ENCODE peak calls at places on chromosomes 5 and 9, in ten cellular contexts. Z is BJ, H is heart right ventricle, P is mammary epithelial cell, B is B cell, T is H9, L is fibroblast of mammary gland, O is heart left ventricle, V is left lung, Q is type B pancreatic cell. E is an unnamed sample.

GRCh38 chr5:113663879-113664278 is 150.4 kb downstream of the YTHDC2 start:
- DNase-seq in B (no peak), Q (no peak), T (peak), Z (no peak), L (peak), V (no peak), O (peak), P (peak), H (peak), E (peak)

GRCh38 chr5:2697041-2697440 is 54.4 kb downstream of the IRX2 start:
- DNase-seq in Q (no peak), O (no peak), T (no peak), L (no peak), H (no peak), Z (no peak), P (no peak), B (no peak), V (no peak), E (no peak)

GRCh38 chr9:3525088-3525835 is 539 bp downstream of the RFX3 start:
- DNase-seq in Q (peak), P (peak), O (peak), Z (no peak), T (no peak), B (no peak), L (no peak), H (no peak), V (no peak), E (no peak)

GRCh38 chr9:126398403-126399058 is 71.9 kb downstream of the MVB12B start:
- DNase-seq in Z (no peak), V (peak), H (peak), T (peak), Q (peak), B (peak), O (peak), P (peak), L (peak), E (peak)

GRCh38 chr9:71721786-71722295 is 46.5 kb downstream of the CEMIP2 start:
- DNase-seq in B (no peak), T (no peak), V (no peak), O (no peak), Q (no peak), H (no peak), L (peak), P (no peak), Z (no peak), E (no peak)

GRCh38 chr5:158297002-158297527 is 438.1 kb upstream of the CLINT1 start:
- DNase-seq in H (no peak), Q (no peak), B (no peak), O (no peak), L (no peak), T (no peak), V (no peak), P (no peak), Z (no peak), E (no peak)

GRCh38 chr5:177066227-177066626 is 20.5 kb upstream of the FGFR4 start:
- DNase-seq in H (no peak), L (no peak), O (no peak), V (no peak), Q (no peak), Z (no peak), T (no peak), B (no peak), P (peak), E (no peak)

GRCh38 chr9:17614929-17615328 is 36.1 kb downstream of the SH3GL2 start:
- DNase-seq in Q (no peak), T (no peak), O (no peak), Z (no peak), V (no peak), L (peak), H (no peak), P (no peak), B (no peak), E (no peak)

GRCh38 chr5:88821161-88821560 is 61.8 kb downstream of the MEF2C start:
- DNase-seq in P (no peak), Q (no peak), B (no peak), T (no peak), O (no peak), H (no peak), Z (no peak), L (no peak), V (no peak), E (no peak)

GRCh38 chr5:168598639-168599038 is 19.5 kb upstream of the PANK3 start:
- DNase-seq in V (no peak), H (no peak), B (no peak), Z (no peak), Q (no peak), P (no peak), O (no peak), L (no peak), T (no peak), E (no peak)

GRCh38 chr9:91427873-91428272 is 4.2 kb upstream of the NFIL3 start:
- DNase-seq in V (no peak), Q (no peak), P (peak), O (no peak), H (no peak), B (no peak), T (no peak), L (peak), Z (no peak), E (no peak)

GRCh38 chr5:178388381-178389030 is 155.9 kb upstream of the PHYKPL start:
- DNase-seq in Q (peak), Z (no peak), P (no peak), O (peak), B (no peak), V (peak), T (peak), H (peak), L (peak), E (no peak)

GRCh38 chr5:73977146-73977545 is 351.1 kb downstream of the ARHGEF28 start:
- DNase-seq in Z (no peak), Q (no peak), B (no peak), O (no peak), T (no peak), P (no peak), H (no peak), V (no peak), L (no peak), E (no peak)

GRCh38 chr5:38601843-38602424 is 45.5 kb upstream of the LIFR start:
- DNase-seq in Z (no peak), H (no peak), O (no peak), L (peak), T (no peak), B (no peak), Q (no peak), P (peak), V (no peak), E (no peak)

GRCh38 chr5:89303033-89303480 is 420.1 kb upstream of the MEF2C start:
- DNase-seq in H (no peak), P (no peak), V (no peak), Z (no peak), T (no peak), O (no peak), Q (no peak), B (peak), L (no peak), E (no peak)

GRCh38 chr5:141872496-141873356 is 5.5 kb downstream of the PCDH1 start:
- DNase-seq in B (no peak), Q (no peak), O (no peak), V (no peak), L (no peak), Z (no peak), T (peak), H (no peak), P (no peak), E (no peak)

GRCh38 chr9:83334320-83334719 is 203.9 kb downstream of the FRMD3 start:
- DNase-seq in L (peak), Q (peak), T (peak), B (peak), O (peak), Z (peak), H (peak), P (peak), V (peak), E (no peak)

GRCh38 chr9:111405701-111406100 is 75.7 kb upstream of the OR2K2 start:
- DNase-seq in P (no peak), T (no peak), L (no peak), Z (no peak), V (no peak), H (no peak), B (no peak), O (no peak), Q (no peak), E (no peak)

GRCh38 chr9:6502399-6502798 is 89.4 kb downstream of the UHRF2 start:
- DNase-seq in Q (no peak), T (no peak), V (no peak), L (peak), O (no peak), P (peak), H (no peak), B (no peak), Z (no peak), E (no peak)

GRCh38 chr5:73615085-73615484 is 10.9 kb upstream of the ARHGEF28 start:
- DNase-seq in Z (no peak), P (peak), Q (no peak), V (no peak), H (no peak), B (no peak), T (no peak), O (no peak), L (no peak), E (no peak)

GRCh38 chr9:17578577-17578910 is 322 bp upstream of the SH3GL2 start:
- DNase-seq in B (no peak), P (no peak), Z (no peak), L (no peak), O (no peak), T (no peak), Q (no peak), V (no peak), H (no peak), E (no peak)

GRCh38 chr9:89178162-89179120 is at the start of gene SHC3:
- DNase-seq in P (no peak), Q (no peak), L (peak), H (no peak), V (no peak), Z (no peak), T (peak), O (no peak), B (no peak), E (no peak)

GRCh38 chr5:16508730-16509531 is 43.3 kb upstream of the ZNF622 start:
- DNase-seq in L (peak), T (peak), Z (no peak), H (peak), Q (no peak), V (peak), O (peak), B (no peak), P (peak), E (no peak)

GRCh38 chr9:73684601-73685000 is 532.9 kb downstream of the ANXA1 start:
- DNase-seq in Z (no peak), Q (no peak), P (peak), H (no peak), T (no peak), B (no peak), V (no peak), O (no peak), L (peak), E (no peak)

GRCh38 chr9:134983094-134983493 is 65.4 kb upstream of the FCN1 start:
- DNase-seq in Z (no peak), Q (peak), P (no peak), H (no peak), V (peak), T (peak), O (peak), B (no peak), L (peak), E (peak)

GRCh38 chr9:136665704-136666363 is 3.1 kb downstream of the EGFL7 start:
- DNase-seq in T (no peak), V (no peak), Z (no peak), O (no peak), H (no peak), P (no peak), Q (no peak), B (no peak), L (no peak), E (peak)
- TF ChIP-seq CTCF in T (no peak), V (no peak), Z (no peak), O (no peak), H (no peak), P (no peak), Q (no peak), B (no peak), L (no peak), E (peak)

GRCh38 chr5:171149333-171149732 is 159.7 kb upstream of the TLX3 start:
- DNase-seq in T (no peak), Z (no peak), B (no peak), P (no peak), O (no peak), H (no peak), L (no peak), V (no peak), Q (no peak), E (no peak)

GRCh38 chr5:171155621-171156020 is 153.4 kb upstream of the TLX3 start:
- DNase-seq in L (peak), B (no peak), V (no peak), Z (peak), H (no peak), T (no peak), P (peak), O (no peak), Q (no peak), E (no peak)

GRCh38 chr5:171149772-171150171 is 159.3 kb upstream of the TLX3 start:
- DNase-seq in P (no peak), O (no peak), Q (no peak), B (no peak), L (no peak), Z (no peak), V (no peak), H (no peak), T (no peak), E (no peak)

GRCh38 chr5:171157233-171157632 is 151.8 kb upstream of the TLX3 start:
- DNase-seq in T (no peak), B (no peak), H (no peak), Q (no peak), V (no peak), O (no peak), P (no peak), Z (no peak), L (no peak), E (no peak)

GRCh38 chr5:171152382-171152781 is 156.7 kb upstream of the TLX3 start:
- DNase-seq in H (no peak), V (no peak), L (peak), Q (no peak), Z (no peak), O (no peak), P (peak), T (no peak), B (no peak), E (no peak)
- TF ChIP-seq CTCF in H (no peak), V (no peak), L (peak), Q (no peak), Z (peak), O (no peak), P (peak), T (peak), B (no peak), E (peak)

DNA sequence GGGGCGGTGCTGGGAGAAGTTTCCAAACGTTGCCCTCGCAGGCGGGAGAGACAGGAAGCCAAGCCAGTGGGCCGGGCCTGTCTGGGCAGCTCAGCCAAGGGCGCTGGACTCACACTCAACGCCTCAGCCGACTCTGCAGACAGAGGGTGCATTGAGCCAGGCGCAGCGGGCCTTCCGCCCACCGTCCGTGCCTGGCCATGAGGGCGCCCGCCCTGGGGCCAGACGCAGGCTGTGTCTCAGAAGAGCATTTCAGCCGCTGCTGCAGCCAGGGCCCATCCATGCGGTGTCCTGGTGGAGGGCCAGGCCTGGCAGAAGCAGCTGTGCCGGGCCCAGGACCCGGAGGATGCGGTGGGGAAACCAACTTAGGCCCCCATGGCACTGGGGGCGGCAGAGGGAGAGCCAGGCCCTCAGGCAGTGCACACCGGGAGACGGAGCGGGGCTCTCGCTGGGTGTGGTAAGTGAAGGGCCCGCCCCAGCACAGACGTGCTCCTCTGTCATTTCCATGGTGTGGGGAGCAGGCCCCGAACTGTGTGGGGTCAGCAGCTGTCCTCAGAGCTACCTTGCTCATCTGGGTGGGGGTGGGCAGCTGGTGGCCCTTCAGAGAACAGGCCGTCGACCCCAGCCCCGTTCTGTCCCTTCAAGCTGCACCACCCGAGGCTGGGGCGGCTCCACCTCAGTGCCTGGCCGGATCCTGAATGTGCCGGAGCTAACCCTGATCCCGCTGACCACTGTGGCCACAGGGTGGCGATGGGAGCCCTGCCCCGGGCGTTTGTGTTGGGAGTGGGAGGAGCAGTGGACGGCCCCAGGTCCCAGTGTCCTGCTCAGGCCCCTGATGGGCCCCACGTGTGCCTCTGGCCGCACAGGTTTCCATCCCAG is 18.0 kb downstream of the DNLZ start:
- DNase-seq in Z (no peak), L (peak), Q (no peak), H (peak), P (peak), V (peak), T (peak), B (no peak), O (peak), E (no peak)
- TF ChIP-seq CTCF in Z (peak), L (peak), Q (peak), H (peak), P (peak), V (peak), T (peak), B (no peak), O (peak), E (no peak)

DNA sequence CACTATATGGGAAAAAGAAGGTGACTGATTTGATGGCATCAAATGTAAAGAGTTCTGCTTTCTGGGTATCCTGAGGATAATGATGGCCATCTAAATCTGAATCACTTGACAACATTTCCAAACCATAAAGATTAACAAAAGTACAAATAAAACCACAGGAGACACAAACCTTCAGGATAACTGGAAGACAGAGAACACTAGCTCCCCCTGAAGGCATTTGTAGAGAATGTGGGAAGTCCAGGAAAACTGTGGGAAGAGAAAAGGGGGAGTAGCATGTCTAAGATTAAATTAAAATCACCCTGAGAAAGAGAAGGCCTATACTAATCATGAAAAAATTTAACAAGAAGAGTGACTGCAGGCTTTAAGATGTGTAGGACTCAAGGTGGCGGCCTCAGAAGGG is 116.2 kb downstream of the PRELID2 start:
- DNase-seq in H (no peak), P (peak), Q (no peak), L (peak), T (no peak), O (no peak), V (no peak), B (no peak), Z (peak), E (no peak)
- TF ChIP-seq CTCF in H (no peak), P (peak), Q (peak), L (peak), T (peak), O (no peak), V (no peak), B (no peak), Z (peak), E (no peak)

DNA sequence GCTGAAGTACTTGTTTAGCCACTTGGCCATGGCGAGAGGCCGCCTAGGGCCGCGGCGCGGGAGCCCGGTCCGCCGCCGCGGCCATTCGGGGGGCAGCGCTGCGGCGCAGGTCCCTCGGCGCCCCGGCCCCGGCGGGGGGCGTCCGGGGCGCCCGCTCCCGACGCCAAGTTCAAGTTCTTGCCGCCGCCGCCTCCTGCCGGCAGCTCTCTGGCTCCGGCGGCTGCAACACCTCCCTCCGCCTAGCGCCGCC is 486 bp downstream of the SHB start:
- DNase-seq in H (no peak), L (no peak), Q (no peak), V (peak), O (peak), Z (no peak), P (peak), T (no peak), B (no peak), E (peak)
- TF ChIP-seq CTCF in H (peak), L (no peak), Q (peak), V (no peak), O (no peak), Z (peak), P (peak), T (no peak), B (peak), E (peak)

GRCh38 chr9:1294641-1295040 is 244.5 kb downstream of the DMRT2 start:
- DNase-seq in B (no peak), O (no peak), V (no peak), Q (no peak), T (no peak), Z (no peak), H (no peak), L (no peak), P (no peak), E (no peak)
- TF ChIP-seq CTCF in B (no peak), O (no peak), V (no peak), Q (no peak), T (no peak), Z (no peak), H (no peak), L (no peak), P (no peak), E (no peak)

GRCh38 chr9:87080512-87081225 is 133.4 kb upstream of the GAS1 start:
- DNase-seq in T (no peak), L (peak), P (no peak), B (no peak), V (no peak), Q (no peak), Z (no peak), H (no peak), O (no peak), E (no peak)
- TF ChIP-seq CTCF in T (peak), L (peak), P (peak), B (no peak), V (no peak), Q (peak), Z (no peak), H (no peak), O (no peak), E (no peak)

DNA sequence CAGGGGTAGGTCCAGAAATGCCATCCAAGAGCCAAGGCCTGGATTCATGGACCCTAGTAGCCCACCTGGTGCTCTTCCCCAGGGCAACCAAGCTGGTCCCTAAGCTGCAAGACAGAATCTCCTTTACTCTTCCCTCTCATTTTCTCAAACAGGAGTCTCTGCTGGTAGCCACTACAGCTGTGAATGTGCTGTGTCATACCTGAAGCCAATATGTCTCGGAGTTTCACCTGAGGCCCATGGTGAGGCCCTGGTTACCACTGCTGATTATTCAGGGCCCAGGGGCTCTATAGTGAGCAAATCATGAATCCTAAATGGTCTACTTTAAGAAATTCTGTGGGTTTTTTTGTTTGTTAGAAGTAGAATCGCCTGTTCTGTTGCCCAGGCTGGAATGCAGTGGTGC is 15.9 kb downstream of the CDK7 start:
- DNase-seq in B (no peak), O (no peak), T (no peak), Q (no peak), H (no peak), P (no peak), V (no peak), L (no peak), Z (no peak), E (no peak)
- TF ChIP-seq CTCF in B (no peak), O (no peak), T (no peak), Q (no peak), H (no peak), P (no peak), V (no peak), L (no peak), Z (no peak), E (no peak)

E was measured in GM13977.